ENCODE peak calls at places on chromosomes 1 and 21, in nine cellular contexts. J is head of caudate nucleus, O is OCI-LY7, N is NT2/D1, X is RWPE1, F is ELR, B is MM.1S, V is HTR-8/SVneo, H is germinal center. R is an unnamed sample.

GRCh38 chr1:97093742-97094141 is 372.2 kb downstream of the PTBP2 start:
- DNase-seq in J (no peak), X (no peak), H (no peak), B (no peak), N (no peak), F (peak), V (no peak), O (no peak), R (no peak)

GRCh38 chr1:175338447-175339135 is 146.0 kb upstream of the KIAA0040 start:
- DNase-seq in X (no peak), B (peak), N (peak), J (no peak), F (peak), V (no peak), O (peak), H (peak), R (peak)

GRCh38 chr21:38505654-38506523 is 7.6 kb upstream of the ERG start:
- DNase-seq in B (peak), J (peak), N (peak), X (peak), O (peak), H (no peak), V (peak), F (peak), R (peak)

GRCh38 chr1:176206006-176206960 is 803 bp downstream of the COP1 start:
- DNase-seq in H (peak), B (peak), F (peak), O (peak), X (peak), N (peak), V (peak), J (peak), R (peak)

GRCh38 chr1:155485945-155486344 is 76.7 kb downstream of the ASH1L start:
- DNase-seq in H (peak), X (no peak), B (peak), J (no peak), V (no peak), F (no peak), O (peak), N (no peak), R (no peak)

GRCh38 chr1:844472-845026 is 79.2 kb upstream of the SAMD11 start:
- DNase-seq in O (no peak), J (no peak), N (no peak), X (no peak), V (no peak), B (no peak), H (no peak), F (no peak), R (no peak)

GRCh38 chr1:33347650-33347992 is 26.7 kb upstream of the A3GALT2 start:
- DNase-seq in X (no peak), B (no peak), V (no peak), O (no peak), J (no peak), F (peak), N (no peak), H (no peak), R (peak)

GRCh38 chr1:228283043-228283371 is 75.2 kb downstream of the OBSCN start:
- DNase-seq in O (no peak), B (no peak), X (no peak), F (no peak), N (no peak), V (no peak), H (no peak), J (no peak), R (no peak)

GRCh38 chr1:63487336-63488065 is 35.5 kb downstream of the ITGB3BP start:
- DNase-seq in F (peak), X (no peak), B (no peak), H (no peak), O (no peak), N (no peak), V (no peak), J (no peak), R (no peak)

GRCh38 chr21:44691686-44692085 is 5.3 kb upstream of the KRTAP10-12 start:
- DNase-seq in B (no peak), V (no peak), J (no peak), X (no peak), O (no peak), H (no peak), N (no peak), F (no peak), R (no peak)

GRCh38 chr1:202203238-202204039 is 9.8 kb downstream of the LGR6 start:
- DNase-seq in B (no peak), F (no peak), J (no peak), X (no peak), N (no peak), O (no peak), V (no peak), H (peak), R (no peak)

GRCh38 chr1:222601233-222601632 is 11.5 kb upstream of the TAF1A start:
- DNase-seq in X (no peak), N (no peak), V (no peak), F (no peak), O (no peak), B (no peak), J (no peak), H (no peak), R (no peak)

GRCh38 chr1:161119017-161119378 is 1.1 kb downstream of the NIT1 start:
- DNase-seq in O (peak), N (no peak), B (no peak), H (no peak), F (no peak), V (no peak), X (no peak), J (no peak), R (no peak)

GRCh38 chr1:211715976-211716375 is 40.6 kb upstream of the NEK2 start:
- DNase-seq in V (no peak), F (no peak), N (no peak), O (no peak), J (no peak), H (no peak), X (no peak), B (no peak), R (no peak)

GRCh38 chr1:9455487-9456237 is 83.6 kb upstream of the SLC25A33 start:
- DNase-seq in V (peak), B (peak), F (peak), O (peak), N (peak), X (peak), H (peak), J (peak), R (peak)

GRCh38 chr1:176720835-176721234 is 257.9 kb downstream of the PAPPA2 start:
- DNase-seq in V (no peak), O (no peak), F (no peak), H (no peak), J (no peak), B (no peak), X (no peak), N (no peak), R (no peak)

GRCh38 chr1:16122916-16123315 is 33.0 kb downstream of the EPHA2 start:
- DNase-seq in F (peak), H (no peak), N (no peak), O (no peak), V (no peak), B (no peak), J (no peak), X (peak), R (no peak)

GRCh38 chr1:178716111-178716510 is 8.9 kb upstream of the RALGPS2 start:
- DNase-seq in J (no peak), X (no peak), F (no peak), O (no peak), B (no peak), N (no peak), H (no peak), V (no peak), R (no peak)

GRCh38 chr1:219257751-219258150 is 84.1 kb downstream of the LYPLAL1 start:
- DNase-seq in V (no peak), H (no peak), F (no peak), X (no peak), N (no peak), B (no peak), J (no peak), O (no peak), R (no peak)

GRCh38 chr1:226945106-226945857 is 5.2 kb downstream of the COQ8A start:
- DNase-seq in F (no peak), V (no peak), O (no peak), H (no peak), N (no peak), J (no peak), B (no peak), X (no peak), R (peak)

GRCh38 chr1:214280386-214281029 is 451 bp upstream of the SMYD2 start:
- DNase-seq in B (no peak), F (peak), V (peak), N (no peak), O (peak), J (peak), H (no peak), X (peak), R (peak)

GRCh38 chr1:6260433-6260934 is 414 bp downstream of the GPR153 start:
- DNase-seq in O (no peak), B (no peak), F (peak), H (peak), N (no peak), V (peak), J (no peak), X (no peak), R (no peak)

GRCh38 chr1:165854101-165854845 is 26.9 kb downstream of the UCK2 start:
- DNase-seq in V (peak), O (no peak), N (no peak), X (no peak), J (no peak), F (peak), B (no peak), H (no peak), R (no peak)

GRCh38 chr1:8431028-8431427 is 113.1 kb downstream of the SLC45A1 start:
- DNase-seq in N (no peak), X (no peak), V (no peak), F (no peak), O (peak), B (no peak), J (no peak), H (no peak), R (no peak)

GRCh38 chr1:211356723-211357418 is 30.2 kb downstream of the TRAF5 start:
- DNase-seq in F (peak), X (peak), J (peak), B (no peak), O (no peak), H (no peak), N (no peak), V (no peak), R (no peak)

GRCh38 chr1:209577346-209577745 is 6.2 kb upstream of the CAMK1G start:
- DNase-seq in X (no peak), B (no peak), O (no peak), J (no peak), H (no peak), N (no peak), F (peak), V (no peak), R (no peak)

GRCh38 chr1:172352435-172352834 is 68.0 kb upstream of the C1orf105 start:
- DNase-seq in J (no peak), F (peak), O (no peak), N (no peak), H (no peak), X (peak), V (no peak), B (no peak), R (no peak)

GRCh38 chr21:40706161-40706560 is 140.8 kb downstream of the DSCAM start:
- DNase-seq in F (no peak), N (no peak), J (no peak), H (no peak), O (no peak), B (no peak), X (no peak), V (no peak), R (no peak)

GRCh38 chr1:149888999-149889289 is 10.4 kb upstream of the BOLA1 start:
- DNase-seq in N (no peak), O (no peak), V (no peak), J (peak), H (no peak), X (no peak), B (no peak), F (peak), R (no peak)

GRCh38 chr21:35051287-35051818 is 2.3 kb upstream of the RUNX1 start:
- DNase-seq in J (peak), V (no peak), H (peak), O (peak), X (peak), F (peak), B (peak), N (peak), R (peak)

GRCh38 chr1:117671781-117672501 is 66.1 kb downstream of the TENT5C start:
- DNase-seq in V (no peak), O (no peak), N (no peak), B (no peak), H (no peak), X (no peak), J (peak), F (no peak), R (peak)

GRCh38 chr1:29516063-29516820 is 279.9 kb downstream of the PTPRU start:
- DNase-seq in J (no peak), X (no peak), F (no peak), O (no peak), H (no peak), B (no peak), N (no peak), V (no peak), R (no peak)

GRCh38 chr1:112614460-112615065 is 4.4 kb downstream of the ST7L start:
- DNase-seq in N (no peak), V (no peak), H (no peak), X (no peak), F (peak), J (no peak), B (no peak), O (peak), R (no peak)

GRCh38 chr1:42962641-42963377 is 4.1 kb upstream of the SLC2A1 start:
- DNase-seq in B (no peak), J (no peak), X (peak), N (peak), O (no peak), F (peak), V (no peak), H (no peak), R (peak)

GRCh38 chr1:6245869-6246496 is 2.0 kb downstream of the HES3 start:
- DNase-seq in J (no peak), V (no peak), O (peak), H (peak), X (no peak), N (no peak), B (no peak), F (peak), R (no peak)

GRCh38 chr1:50333595-50333974 is 89.7 kb downstream of the DMRTA2 start:
- DNase-seq in J (peak), F (peak), X (peak), V (no peak), N (peak), O (peak), H (peak), B (peak), R (no peak)

GRCh38 chr1:63848764-63849548 is 75.1 kb downstream of the ROR1 start:
- DNase-seq in V (no peak), F (no peak), H (no peak), J (no peak), N (no peak), X (no peak), O (no peak), B (no peak), R (no peak)

GRCh38 chr1:73673980-73674379 is 524.0 kb downstream of the LRRIQ3 start:
- DNase-seq in V (no peak), N (no peak), F (no peak), O (no peak), J (no peak), H (no peak), X (peak), B (no peak), R (no peak)

GRCh38 chr1:218494449-218494852 is 149.3 kb downstream of the TGFB2 start:
- DNase-seq in V (no peak), F (no peak), B (peak), J (no peak), H (no peak), X (no peak), N (peak), O (no peak), R (no peak)